ENCODE peak calls at places on chromosome 22, in five cellular contexts. Z is SK-N-SH; V is CD4-positive, alpha-beta T cell; X is spleen; R is endothelial cell of umbilical vein. K is an unnamed sample. For H3K9me3, the result is how much of the 10 kb centered on the place peaks cover.

GRCh38 chr22:36221799-36222751 is 17.3 kb downstream of the APOL2 start:
- DNase-seq in Z (peak), V (peak), X (peak), R (peak), K (no peak)

GRCh38 chr22:29816128-29816527 is 21.9 kb downstream of the ASCC2 start:
- DNase-seq in Z (no peak), V (no peak), X (no peak), R (no peak), K (no peak)

GRCh38 chr22:46138058-46138797 is 12.1 kb upstream of the PPARA start:
- DNase-seq in Z (no peak), V (no peak), X (peak), R (no peak), K (no peak)

GRCh38 chr22:24543068-24543675 is 11.8 kb downstream of the GUCD1 start:
- DNase-seq in Z (no peak), V (no peak), X (no peak), R (no peak), K (no peak)

GRCh38 chr22:38299001-38299651 is 18.1 kb downstream of the CSNK1E start:
- DNase-seq in Z (no peak), V (no peak), X (no peak), R (no peak), K (no peak)

GRCh38 chr22:39530692-39531331 is 1.7 kb downstream of the RPS19BP1 start:
- DNase-seq in Z (peak), V (no peak), X (no peak), R (peak), K (no peak)

GRCh38 chr22:45007247-45007945 is 2.4 kb downstream of the PHF21B start:
- DNase-seq in Z (peak), V (no peak), X (no peak), R (no peak), K (no peak)

GRCh38 chr22:43128928-43129424 is 14.2 kb downstream of the MCAT start:
- DNase-seq in Z (no peak), V (no peak), X (no peak), R (no peak), K (no peak)

GRCh38 chr22:41217553-41218157 is 12.5 kb downstream of the L3MBTL2 start:
- DNase-seq in Z (no peak), V (no peak), X (no peak), R (peak), K (no peak)

GRCh38 chr22:29456211-29456671 is 17.9 kb downstream of the RFPL1 start:
- DNase-seq in Z (no peak), V (no peak), X (no peak), R (no peak), K (no peak)

GRCh38 chr22:23683545-23683944 is 7.3 kb upstream of the RGL4 start:
- DNase-seq in Z (no peak), V (no peak), X (no peak), R (no peak), K (no peak)

GRCh38 chr22:22032099-22032905 is 49.7 kb upstream of the TOP3B start:
- DNase-seq in Z (no peak), V (no peak), X (no peak), R (no peak), K (no peak)

GRCh38 chr22:35476341-35476740 is 64.3 kb upstream of the RASD2 start:
- DNase-seq in Z (no peak), V (no peak), X (no peak), R (no peak), K (no peak)

GRCh38 chr22:27113211-27114030 is 456.0 kb downstream of the MIAT start:
- DNase-seq in Z (no peak), V (no peak), X (no peak), R (peak), K (peak)

GRCh38 chr22:39725351-39726035 is 154.9 kb downstream of the CACNA1I start:
- DNase-seq in Z (no peak), V (no peak), X (no peak), R (no peak), K (no peak)

GRCh38 chr22:31162015-31162765 is 2.2 kb downstream of the RNF185 start:
- DNase-seq in Z (no peak), V (no peak), X (no peak), R (peak), K (no peak)

GRCh38 chr22:36938028-36938425 is 24.6 kb downstream of the CSF2RB start:
- DNase-seq in Z (no peak), V (no peak), X (no peak), R (no peak), K (no peak)

GRCh38 chr22:40019100-40019499 is 24.3 kb downstream of the FAM83F start:
- DNase-seq in Z (no peak), V (no peak), X (no peak), R (no peak), K (no peak)

GRCh38 chr22:25900880-25901279 is 158.9 kb downstream of the MYO18B start:
- DNase-seq in Z (no peak), V (no peak), X (no peak), R (no peak), K (no peak)

DNA sequence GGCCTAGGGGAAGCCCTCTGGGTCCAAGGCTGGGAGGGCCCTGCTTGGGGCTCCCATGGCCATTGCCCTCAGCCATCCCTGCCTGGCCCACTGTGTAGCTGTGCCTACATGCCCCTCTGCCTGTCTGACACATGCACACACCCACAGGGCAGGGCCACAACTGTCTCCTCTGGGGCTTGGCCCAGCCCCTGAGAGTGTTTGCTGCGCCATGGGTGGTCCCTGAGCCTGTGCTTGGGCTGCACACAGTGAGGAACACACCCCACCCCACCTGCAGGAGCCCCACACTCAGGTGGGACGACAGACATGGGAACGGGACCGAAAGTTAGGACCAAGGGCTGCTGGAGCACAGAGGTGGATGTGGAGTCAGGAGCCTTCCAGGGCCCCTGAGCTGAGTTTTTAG is 489.5 kb downstream of the TBC1D22A start:
- DNase-seq in Z (no peak), V (no peak), X (no peak), R (no peak), K (no peak)
- H3K9me3 ChIP-seq in Z (under half), V (under half), X (under half), R (under half), K (under half)

GRCh38 chr22:32648486-32648885 is 153.0 kb upstream of the TIMP3 start:
- DNase-seq in Z (no peak), V (no peak), X (no peak), R (no peak), K (no peak)
- H3K9me3 ChIP-seq in Z (under half), V (under half), X (under half), R (under half), K (under half)

GRCh38 chr22:19882446-19883381 is 28.0 kb upstream of the GNB1L start:
- DNase-seq in Z (peak), V (no peak), X (peak), R (no peak), K (peak)
- H3K9me3 ChIP-seq in Z (under half), V (under half), X (under half), R (under half), K (under half)

GRCh38 chr22:49394116-49394785 is 433.4 kb downstream of the BRD1 start:
- DNase-seq in Z (no peak), V (no peak), X (no peak), R (no peak), K (no peak)
- H3K9me3 ChIP-seq in Z (under half), V (under half), X (under half), R (under half), K (under half)

GRCh38 chr22:47248925-47249324 is 486.5 kb downstream of the TBC1D22A start:
- DNase-seq in Z (no peak), V (no peak), X (no peak), R (no peak), K (no peak)
- H3K9me3 ChIP-seq in Z (under half), V (under half), X (under half), R (under half), K (under half)

GRCh38 chr22:17250380-17251129 is 31.3 kb upstream of the ADA2 start:
- DNase-seq in Z (no peak), V (no peak), X (no peak), R (no peak), K (no peak)

GRCh38 chr22:17243524-17243923 is 24.3 kb upstream of the ADA2 start:
- DNase-seq in Z (no peak), V (no peak), X (peak), R (no peak), K (no peak)

DNA sequence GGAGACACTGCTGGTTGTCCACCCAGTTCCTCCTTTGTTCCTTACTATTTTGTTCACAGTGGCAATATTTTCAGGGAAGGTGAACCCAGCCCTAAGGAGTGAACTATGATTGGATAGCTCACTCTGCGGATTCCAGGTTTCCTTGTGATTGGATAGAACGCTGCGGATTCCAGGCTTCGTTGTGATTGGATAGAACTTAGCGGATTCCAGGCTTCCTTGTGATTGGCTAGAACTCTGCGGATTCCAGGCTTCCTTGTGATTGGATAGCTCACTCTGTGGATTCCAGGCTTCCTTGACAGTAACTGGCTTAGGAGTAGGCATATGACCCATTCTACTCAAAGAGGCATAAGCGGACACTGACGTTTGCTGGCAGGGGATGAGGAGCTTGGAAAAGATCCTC is 28.6 kb upstream of the ADA2 start:
- DNase-seq in Z (no peak), V (no peak), X (no peak), R (no peak), K (no peak)
- H3K9me3 ChIP-seq in Z (under half), V (under half), X (under half), R (under half), K (under half)

DNA sequence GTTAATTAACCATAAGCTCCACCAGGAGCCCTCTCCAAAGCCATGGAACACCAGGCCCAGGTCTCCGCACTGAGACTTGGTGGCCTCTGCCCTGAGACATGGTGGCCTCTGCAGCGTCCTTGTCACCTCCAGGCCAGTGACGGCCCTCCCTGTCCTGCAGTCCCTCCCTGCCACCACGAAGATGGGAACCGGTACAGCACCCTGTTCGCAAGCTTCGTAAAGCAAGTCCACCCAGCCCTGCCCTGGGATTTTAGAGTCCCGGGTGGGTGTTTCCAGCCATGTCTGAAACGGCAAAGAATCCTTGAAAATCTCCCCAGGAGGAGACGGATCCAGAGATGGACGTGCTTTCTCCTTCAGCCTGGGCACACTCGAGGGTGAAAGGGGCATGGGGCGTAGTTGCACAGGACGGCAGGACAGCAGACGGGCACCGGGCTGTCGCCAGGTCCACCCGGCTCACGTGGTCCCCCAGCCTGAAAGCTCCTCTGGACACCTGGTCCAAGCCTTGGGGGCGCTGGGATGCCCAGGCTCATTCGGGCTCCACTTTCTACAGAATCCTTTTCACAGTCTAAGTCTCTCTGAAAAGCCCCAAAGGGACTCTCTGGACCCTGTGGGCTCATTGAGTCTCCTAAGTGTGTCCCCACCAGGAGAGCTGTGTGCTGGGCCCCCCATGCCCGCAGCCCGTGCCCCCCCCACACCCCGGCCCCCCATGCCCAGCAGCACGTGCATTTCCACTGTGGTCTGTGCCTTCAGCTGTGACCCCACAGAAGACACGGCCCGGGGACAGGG is 456.2 kb downstream of the BRD1 start:
- DNase-seq in Z (no peak), V (no peak), X (peak), R (no peak), K (no peak)
- H3K9me3 ChIP-seq in Z (under half), V (under half), X (under half), R (under half), K (under half)

K was measured in tibial artery.